ENCODE peak calls at places on chromosomes 3 and 15, in five cellular contexts. P is ACHN; U is CD4-positive, alpha-beta T cell; F is activated T-cell treated with anti-CD3 and anti-CD28 coated beads for 24 hours; B is left ventricle myocardium inferior. H is an unnamed sample.

GRCh38 chr3:127170794-127171193 is 22.1 kb upstream of the PRR23E start:
- DNase-seq in P (peak; percentile 4), U (no peak), F (no peak), B (no peak), H (no peak)

GRCh38 chr3:128991355-128991895 is 2.5 kb downstream of the CFAP92 start:
- DNase-seq in P (no peak), U (no peak), F (no peak), B (no peak), H (no peak)

GRCh38 chr3:194142156-194142910 is 6.4 kb downstream of the HES1 start:
- DNase-seq in P (no peak), U (no peak), F (no peak), B (peak; percentile 59), H (no peak)

GRCh38 chr3:126664591-126665214 is 9.8 kb upstream of the TXNRD3 start:
- DNase-seq in P (no peak), U (no peak), F (no peak), B (no peak), H (no peak)

GRCh38 chr15:44319385-44319784 is 30.9 kb downstream of the GOLM2 start:
- DNase-seq in P (no peak), U (no peak), F (no peak), B (no peak), H (no peak)

GRCh38 chr3:50323092-50323600 is 601 bp upstream of the HYAL2 start:
- DNase-seq in P (no peak), U (no peak), F (no peak), B (peak; percentile 47), H (no peak)

GRCh38 chr3:127305499-127305898 is 17.7 kb upstream of the PRR20G start:
- DNase-seq in P (no peak), U (no peak), F (no peak), B (no peak), H (no peak)

GRCh38 chr3:127409421-127410136 is 121.7 kb upstream of the PRR20G start:
- DNase-seq in P (no peak), U (no peak), F (no peak), B (no peak), H (no peak)

GRCh38 chr3:102163039-102163817 is 271.6 kb upstream of the ZPLD1 start:
- DNase-seq in P (peak; percentile 75), U (no peak), F (no peak), B (peak; percentile 31), H (no peak)

GRCh38 chr3:140234256-140234655 is 299.3 kb downstream of the CLSTN2 start:
- DNase-seq in P (no peak), U (no peak), F (no peak), B (no peak), H (no peak)

GRCh38 chr3:188421151-188421821 is 267.3 kb downstream of the LPP start:
- DNase-seq in P (peak; percentile 37), U (no peak), F (no peak), B (no peak), H (no peak)

GRCh38 chr3:117695321-117695720 is 985.7 kb downstream of the TUSC7 start:
- DNase-seq in P (no peak), U (no peak), F (no peak), B (no peak), H (no peak)

GRCh38 chr3:40615110-40615915 is 90.6 kb downstream of the ZNF621 start:
- DNase-seq in P (no peak), U (no peak), F (no peak), B (no peak), H (no peak)

GRCh38 chr3:55662683-55663082 is 175.6 kb upstream of the WNT5A start:
- DNase-seq in P (peak; percentile 40), U (no peak), F (no peak), B (no peak), H (no peak)

GRCh38 chr15:65818927-65819562 is 27.0 kb upstream of the DENND4A start:
- DNase-seq in P (no peak), U (no peak), F (no peak), B (no peak), H (no peak)

GRCh38 chr3:65742914-65743313 is 295.8 kb downstream of the MAGI1 start:
- DNase-seq in P (no peak), U (no peak), F (no peak), B (no peak), H (no peak)

GRCh38 chr3:119703900-119704531 is 1.2 kb downstream of the CFAP91 start:
- DNase-seq in P (no peak), U (no peak), F (no peak), B (no peak), H (no peak)

GRCh38 chr15:63504979-63505841 is 817 bp downstream of the USP3 start:
- DNase-seq in P (peak; percentile 66), U (peak; percentile 53), F (no peak), B (peak; percentile 67), H (peak; percentile 31)

GRCh38 chr15:59993950-59994401 is 10.1 kb upstream of the FOXB1 start:
- DNase-seq in P (peak; percentile 3), U (no peak), F (no peak), B (no peak), H (no peak)

GRCh38 chr3:88219138-88219792 is 69.5 kb downstream of the C3orf38 start:
- DNase-seq in P (peak; percentile 56), U (no peak), F (no peak), B (no peak), H (no peak)

GRCh38 chr3:69012111-69012835 is 1.2 kb downstream of the EOGT start:
- DNase-seq in P (no peak), U (no peak), F (no peak), B (peak; percentile 37), H (no peak)

GRCh38 chr3:141471160-141471559 is 15.7 kb upstream of the RASA2 start:
- DNase-seq in P (no peak), U (no peak), F (no peak), B (no peak), H (no peak)

GRCh38 chr3:183265713-183266417 is 12.8 kb downstream of the B3GNT5 start:
- DNase-seq in P (peak; percentile 48), U (no peak), F (peak; percentile 51), B (no peak), H (no peak)

GRCh38 chr15:77808077-77808476 is 175.4 kb upstream of the LINGO1 start:
- DNase-seq in P (no peak), U (no peak), F (no peak), B (no peak), H (no peak)

GRCh38 chr3:85670626-85671025 is 711.8 kb downstream of the CADM2 start:
- DNase-seq in P (no peak), U (no peak), F (no peak), B (no peak), H (no peak)

GRCh38 chr15:83210619-83211018 is 3.0 kb upstream of the HDGFL3 start:
- DNase-seq in P (no peak), U (no peak), F (no peak), B (no peak), H (no peak)

GRCh38 chr3:182364323-182364722 is 429.0 kb upstream of the ATP11B start:
- DNase-seq in P (no peak), U (no peak), F (no peak), B (no peak), H (no peak)

GRCh38 chr15:69990566-69991391 is 106.9 kb downstream of the TLE3 start:
- DNase-seq in P (no peak), U (no peak), F (no peak), B (no peak), H (no peak)

GRCh38 chr3:133855772-133856171 is 39.9 kb downstream of the RAB6B start:
- DNase-seq in P (no peak), U (no peak), F (no peak), B (no peak), H (no peak)

GRCh38 chr3:151398895-151399294 is 14.3 kb upstream of the P2RY12 start:
- DNase-seq in P (no peak), U (no peak), F (no peak), B (no peak), H (no peak)

GRCh38 chr3:98540346-98540745 is 8.6 kb downstream of the GPR15 start:
- DNase-seq in P (no peak), U (no peak), F (no peak), B (no peak), H (no peak)

GRCh38 chr3:52533623-52534280 is at the start of gene NT5DC2:
- DNase-seq in P (peak; percentile 75), U (peak; percentile 67), F (peak; percentile 60), B (peak; percentile 77), H (peak; percentile 56)